ENCODE peak calls at places on chromosome 14, in seven cellular contexts. One of them, this sample, is unnamed. For H3K36me3, the result is how much of the 10 kb centered on the place peaks cover.

GRCh38 chr14:104782086-104782822 is 13.3 kb downstream of the AKT1 start:
- DNase-seq in transverse colon: no peak
- DNase-seq in heart right ventricle: no peak
- DNase-seq in stomach: no peak
- DNase-seq in hepatocyte: no peak
- DNase-seq in fibroblast of lung: no peak
- DNase-seq in left ventricle myocardium inferior: no peak
- DNase-seq in this sample: no peak

GRCh38 chr14:104658325-104658712 is 31.1 kb upstream of the INF2 start:
- DNase-seq in transverse colon: no peak
- DNase-seq in heart right ventricle: no peak
- DNase-seq in stomach: no peak
- DNase-seq in hepatocyte: no peak
- DNase-seq in fibroblast of lung: no peak
- DNase-seq in left ventricle myocardium inferior: no peak
- DNase-seq in this sample: no peak

GRCh38 chr14:71143391-71144290 is 236.4 kb downstream of the PCNX1 start:
- DNase-seq in transverse colon: no peak
- DNase-seq in heart right ventricle: no peak
- DNase-seq in stomach: no peak
- DNase-seq in hepatocyte: peak
- DNase-seq in fibroblast of lung: peak
- DNase-seq in left ventricle myocardium inferior: no peak
- DNase-seq in this sample: no peak

GRCh38 chr14:61621444-61621843 is 73.9 kb upstream of the HIF1A start:
- DNase-seq in transverse colon: no peak
- DNase-seq in heart right ventricle: no peak
- DNase-seq in stomach: no peak
- DNase-seq in hepatocyte: no peak
- DNase-seq in fibroblast of lung: no peak
- DNase-seq in left ventricle myocardium inferior: no peak
- DNase-seq in this sample: no peak

GRCh38 chr14:51442513-51443175 is 202.6 kb downstream of the TMX1 start:
- DNase-seq in transverse colon: no peak
- DNase-seq in heart right ventricle: no peak
- DNase-seq in stomach: no peak
- DNase-seq in hepatocyte: peak
- DNase-seq in fibroblast of lung: peak
- DNase-seq in left ventricle myocardium inferior: no peak
- DNase-seq in this sample: no peak

GRCh38 chr14:97657609-97658008 is 860.4 kb downstream of the VRK1 start:
- DNase-seq in transverse colon: no peak
- DNase-seq in heart right ventricle: no peak
- DNase-seq in stomach: no peak
- DNase-seq in hepatocyte: no peak
- DNase-seq in fibroblast of lung: no peak
- DNase-seq in left ventricle myocardium inferior: no peak
- DNase-seq in this sample: no peak

GRCh38 chr14:40367717-40368116 is 935.5 kb upstream of the FBXO33 start:
- DNase-seq in transverse colon: no peak
- DNase-seq in heart right ventricle: no peak
- DNase-seq in stomach: no peak
- DNase-seq in hepatocyte: no peak
- DNase-seq in fibroblast of lung: no peak
- DNase-seq in left ventricle myocardium inferior: no peak
- DNase-seq in this sample: no peak

GRCh38 chr14:61575126-61575525 is 120.2 kb upstream of the HIF1A start:
- DNase-seq in transverse colon: no peak
- DNase-seq in heart right ventricle: no peak
- DNase-seq in stomach: no peak
- DNase-seq in hepatocyte: no peak
- DNase-seq in fibroblast of lung: no peak
- DNase-seq in left ventricle myocardium inferior: no peak
- DNase-seq in this sample: no peak

GRCh38 chr14:32104803-32105202 is 27.7 kb downstream of the ARHGAP5 start:
- DNase-seq in transverse colon: no peak
- DNase-seq in heart right ventricle: no peak
- DNase-seq in stomach: no peak
- DNase-seq in hepatocyte: no peak
- DNase-seq in fibroblast of lung: no peak
- DNase-seq in left ventricle myocardium inferior: no peak
- DNase-seq in this sample: no peak

GRCh38 chr14:23578560-23579310 is at the start of gene JPH4:
- DNase-seq in transverse colon: no peak
- DNase-seq in heart right ventricle: no peak
- DNase-seq in stomach: peak
- DNase-seq in hepatocyte: peak
- DNase-seq in fibroblast of lung: no peak
- DNase-seq in left ventricle myocardium inferior: no peak
- DNase-seq in this sample: no peak

GRCh38 chr14:38931969-38932652 is 170.9 kb downstream of the SEC23A start:
- DNase-seq in transverse colon: no peak
- DNase-seq in heart right ventricle: no peak
- DNase-seq in stomach: no peak
- DNase-seq in hepatocyte: peak
- DNase-seq in fibroblast of lung: no peak
- DNase-seq in left ventricle myocardium inferior: no peak
- DNase-seq in this sample: no peak

GRCh38 chr14:59215353-59215752 is 26.9 kb downstream of the DAAM1 start:
- DNase-seq in transverse colon: peak
- DNase-seq in heart right ventricle: peak
- DNase-seq in stomach: peak
- DNase-seq in hepatocyte: peak
- DNase-seq in fibroblast of lung: peak
- DNase-seq in left ventricle myocardium inferior: peak
- DNase-seq in this sample: peak

GRCh38 chr14:75469606-75470237 is 41.9 kb downstream of the JDP2 start:
- DNase-seq in transverse colon: peak
- DNase-seq in heart right ventricle: no peak
- DNase-seq in stomach: peak
- DNase-seq in hepatocyte: no peak
- DNase-seq in fibroblast of lung: no peak
- DNase-seq in left ventricle myocardium inferior: no peak
- DNase-seq in this sample: peak

GRCh38 chr14:62696261-62696968 is 348.8 kb downstream of the KCNH5 start:
- DNase-seq in transverse colon: no peak
- DNase-seq in heart right ventricle: no peak
- DNase-seq in stomach: no peak
- DNase-seq in hepatocyte: peak
- DNase-seq in fibroblast of lung: no peak
- DNase-seq in left ventricle myocardium inferior: no peak
- DNase-seq in this sample: no peak

GRCh38 chr14:60777856-60778578 is 43.5 kb downstream of the MNAT1 start:
- DNase-seq in transverse colon: no peak
- DNase-seq in heart right ventricle: peak
- DNase-seq in stomach: no peak
- DNase-seq in hepatocyte: no peak
- DNase-seq in fibroblast of lung: peak
- DNase-seq in left ventricle myocardium inferior: no peak
- DNase-seq in this sample: no peak

GRCh38 chr14:32004300-32004699 is 72.8 kb upstream of the ARHGAP5 start:
- DNase-seq in transverse colon: no peak
- DNase-seq in heart right ventricle: no peak
- DNase-seq in stomach: no peak
- DNase-seq in hepatocyte: no peak
- DNase-seq in fibroblast of lung: peak
- DNase-seq in left ventricle myocardium inferior: no peak
- DNase-seq in this sample: no peak

GRCh38 chr14:72736348-72736747 is 157.6 kb downstream of the DPF3 start:
- DNase-seq in transverse colon: no peak
- DNase-seq in heart right ventricle: no peak
- DNase-seq in stomach: peak
- DNase-seq in hepatocyte: no peak
- DNase-seq in fibroblast of lung: peak
- DNase-seq in left ventricle myocardium inferior: no peak
- DNase-seq in this sample: no peak

DNA sequence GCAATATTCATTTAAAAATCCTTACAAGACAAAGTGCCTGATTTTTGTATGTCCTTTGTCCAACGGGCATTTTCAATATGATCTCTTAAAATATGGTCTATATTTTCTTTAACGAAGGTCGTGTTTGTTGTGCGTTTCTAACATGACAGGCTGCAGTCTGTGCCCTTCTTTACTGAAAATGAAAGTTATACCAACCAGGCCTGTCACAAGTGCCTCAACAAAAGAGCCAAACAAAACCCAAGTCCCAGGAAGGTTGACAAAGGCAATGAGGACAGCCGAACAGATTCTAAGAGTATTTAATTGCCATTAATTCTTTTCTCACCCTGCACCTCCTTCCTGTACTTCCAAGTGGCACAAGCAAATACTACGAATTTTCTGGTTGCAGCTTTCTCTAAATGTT is 13.9 kb downstream of the PAX9 start:
- DNase-seq in transverse colon: no peak
- DNase-seq in heart right ventricle: no peak
- DNase-seq in stomach: no peak
- DNase-seq in hepatocyte: no peak
- DNase-seq in fibroblast of lung: no peak
- DNase-seq in left ventricle myocardium inferior: no peak
- DNase-seq in this sample: no peak
- H3K4me3 ChIP-seq in transverse colon: no peak
- H3K4me3 ChIP-seq in heart right ventricle: no peak
- H3K4me3 ChIP-seq in stomach: no peak
- H3K4me3 ChIP-seq in hepatocyte: no peak
- H3K4me3 ChIP-seq in fibroblast of lung: no peak
- H3K4me3 ChIP-seq in left ventricle myocardium inferior: no peak
- H3K4me3 ChIP-seq in this sample: no peak

DNA sequence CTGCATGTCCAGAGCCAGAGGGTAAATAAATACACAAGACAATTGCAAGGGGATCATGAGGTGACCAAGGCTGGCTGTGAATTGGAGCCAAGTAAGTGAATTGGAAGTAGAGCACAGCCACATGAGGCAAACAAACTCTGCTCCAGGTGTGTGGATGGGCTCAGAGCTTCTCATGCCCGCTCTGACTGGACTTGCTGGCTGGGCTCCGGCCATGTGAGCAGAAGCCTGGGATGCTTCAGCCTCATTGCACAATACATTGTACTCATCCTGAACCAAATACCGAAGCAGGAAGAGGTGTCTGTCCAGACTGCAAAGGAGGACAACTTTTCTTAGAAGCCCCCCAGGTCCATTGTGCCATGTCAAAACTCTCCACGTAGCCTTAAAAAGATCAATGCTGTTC is 193.0 kb downstream of the TTC8 start:
- DNase-seq in transverse colon: no peak
- DNase-seq in heart right ventricle: no peak
- DNase-seq in stomach: no peak
- DNase-seq in hepatocyte: no peak
- DNase-seq in fibroblast of lung: no peak
- DNase-seq in left ventricle myocardium inferior: no peak
- DNase-seq in this sample: no peak
- TF ChIP-seq CTCF in transverse colon: no peak
- TF ChIP-seq CTCF in heart right ventricle: no peak
- TF ChIP-seq CTCF in stomach: no peak
- TF ChIP-seq CTCF in hepatocyte: no peak
- TF ChIP-seq CTCF in fibroblast of lung: no peak
- TF ChIP-seq CTCF in left ventricle myocardium inferior: no peak
- TF ChIP-seq CTCF in this sample: no peak

GRCh38 chr14:55624913-55625312 is 44.9 kb downstream of the KTN1 start:
- DNase-seq in transverse colon: no peak
- DNase-seq in heart right ventricle: no peak
- DNase-seq in stomach: no peak
- DNase-seq in hepatocyte: no peak
- DNase-seq in fibroblast of lung: no peak
- DNase-seq in left ventricle myocardium inferior: no peak
- DNase-seq in this sample: no peak
- H3K36me3 ChIP-seq in transverse colon: under half
- H3K36me3 ChIP-seq in heart right ventricle: under half
- H3K36me3 ChIP-seq in stomach: half or more
- H3K36me3 ChIP-seq in hepatocyte: under half
- H3K36me3 ChIP-seq in fibroblast of lung: under half
- H3K36me3 ChIP-seq in left ventricle myocardium inferior: half or more
- H3K36me3 ChIP-seq in this sample: under half

GRCh38 chr14:88385212-88386101 is at the start of gene SPATA7:
- DNase-seq in transverse colon: peak
- DNase-seq in heart right ventricle: peak
- DNase-seq in stomach: peak
- DNase-seq in hepatocyte: peak
- DNase-seq in fibroblast of lung: peak
- DNase-seq in left ventricle myocardium inferior: peak
- DNase-seq in this sample: peak
- H3K4me3 ChIP-seq in transverse colon: peak
- H3K4me3 ChIP-seq in heart right ventricle: peak
- H3K4me3 ChIP-seq in stomach: peak
- H3K4me3 ChIP-seq in hepatocyte: peak
- H3K4me3 ChIP-seq in fibroblast of lung: peak
- H3K4me3 ChIP-seq in left ventricle myocardium inferior: peak
- H3K4me3 ChIP-seq in this sample: peak

This sample was measured in mucosa of descending colon.